ENCODE peak calls at places on chromosome 15, in four cellular contexts. R is RCC 7860, I is EL, Z is NCI-H774. D is an unnamed sample.

GRCh38 chr15:61124195-61124594 is 104.9 kb downstream of the RORA start:
- DNase-seq in R (no peak), I (no peak), Z (no peak), D (no peak)

GRCh38 chr15:52115598-52116427 is 3.2 kb upstream of the BCL2L10 start:
- DNase-seq in Z (no peak), R (peak), I (no peak), D (peak)

GRCh38 chr15:32974691-32975090 is 219.8 kb downstream of the FMN1 start:
- DNase-seq in R (no peak), I (peak), Z (no peak), D (no peak)

GRCh38 chr15:85174521-85174920 is 192.9 kb downstream of the PDE8A start:
- DNase-seq in Z (no peak), I (no peak), R (no peak), D (no peak)

GRCh38 chr15:54840999-54841398 is 355.7 kb downstream of the RSL24D1 start:
- DNase-seq in R (no peak), I (no peak), Z (no peak), D (no peak)

GRCh38 chr15:65411470-65412071 is 11.2 kb downstream of the IGDCC4 start:
- DNase-seq in R (peak), I (no peak), Z (no peak), D (peak)

GRCh38 chr15:81105521-81105920 is 28.5 kb upstream of the CFAP161 start:
- DNase-seq in Z (no peak), R (no peak), I (peak), D (no peak)

GRCh38 chr15:78791357-78791756 is 19.9 kb downstream of the ADAMTS7 start:
- DNase-seq in R (no peak), I (no peak), Z (no peak), D (no peak)

GRCh38 chr15:32659340-32659831 is 17.9 kb downstream of the SCG5 start:
- DNase-seq in R (peak), Z (no peak), I (peak), D (peak)

GRCh38 chr15:40856736-40857135 is 12.9 kb downstream of the SPINT1 start:
- DNase-seq in R (no peak), I (no peak), Z (no peak), D (no peak)

GRCh38 chr15:68984589-68984988 is 29.9 kb upstream of the NOX5 start:
- DNase-seq in I (no peak), R (no peak), Z (no peak), D (peak)

GRCh38 chr15:26867199-26868007 is 541 bp downstream of the GABRA5 start:
- DNase-seq in I (no peak), R (no peak), Z (no peak), D (no peak)

GRCh38 chr15:28904541-28905303 is 18.9 kb downstream of the APBA2 start:
- DNase-seq in Z (no peak), R (no peak), I (no peak), D (no peak)

GRCh38 chr15:77025471-77025901 is 30.6 kb downstream of the PSTPIP1 start:
- DNase-seq in I (no peak), Z (no peak), R (no peak), D (no peak)

GRCh38 chr15:34182942-34183341 is 27.0 kb downstream of the KATNBL1 start:
- DNase-seq in Z (no peak), R (no peak), I (no peak), D (no peak)

GRCh38 chr15:20341901-20342605 is 199.5 kb downstream of the GOLGA6L6 start:
- DNase-seq in Z (no peak), I (no peak), R (no peak), D (no peak)

GRCh38 chr15:41354371-41354770 is 21.7 kb downstream of the NUSAP1 start:
- DNase-seq in I (no peak), R (no peak), Z (no peak), D (no peak)

GRCh38 chr15:48954538-48954937 is 9.2 kb downstream of the SHC4 start:
- DNase-seq in Z (no peak), I (peak), R (no peak), D (no peak)

GRCh38 chr15:71455107-71455506 is 339.8 kb downstream of the THSD4 start:
- DNase-seq in R (no peak), I (no peak), Z (no peak), D (no peak)